ENCODE peak calls at places on chromosome 3, in nine cellular contexts. Q is B cell; T is omental fat pad; U is neural crest cell; P is right lobe of liver; X is HFFc6; B is lung; M is CD4-positive, alpha-beta T cell; C is progenitor cell of endocrine pancreas. R is an unnamed sample.
A peak's percentile ranks its signal among the peaks of the same experiment; 100 is the strongest.

GRCh38 chr3:32583708-32584107 is 13.1 kb upstream of the DYNC1LI1 start:
- DNase-seq in Q (no peak), T (no peak), U (no peak), P (no peak), X (peak; percentile 88), B (no peak), M (no peak), C (no peak), R (no peak)

GRCh38 chr3:51620543-51620942 is 50.5 kb upstream of the TEX264 start:
- DNase-seq in Q (no peak), T (no peak), U (no peak), P (no peak), X (no peak), B (no peak), M (no peak), C (no peak), R (no peak)

GRCh38 chr3:37985637-37986320 is 4.8 kb upstream of the VILL start:
- DNase-seq in Q (no peak), T (no peak), U (no peak), P (no peak), X (no peak), B (no peak), M (no peak), C (no peak), R (no peak)

GRCh38 chr3:112498916-112499315 is 356 bp downstream of the BTLA start:
- DNase-seq in Q (peak; percentile 53), T (no peak), U (no peak), P (no peak), X (no peak), B (no peak), M (no peak), C (no peak), R (no peak)

GRCh38 chr3:72907131-72907697 is 19.4 kb downstream of the GXYLT2 start:
- DNase-seq in Q (no peak), T (no peak), U (no peak), P (no peak), X (peak; percentile 35), B (peak; percentile 38), M (no peak), C (no peak), R (no peak)

GRCh38 chr3:65953881-65954733 is 84.6 kb downstream of the MAGI1 start:
- DNase-seq in Q (no peak), T (no peak), U (no peak), P (peak; percentile 84), X (no peak), B (peak; percentile 57), M (no peak), C (peak; percentile 11), R (no peak)

GRCh38 chr3:79006077-79006476 is 761.7 kb downstream of the ROBO1 start:
- DNase-seq in Q (no peak), T (no peak), U (no peak), P (no peak), X (no peak), B (no peak), M (no peak), C (no peak), R (no peak)

GRCh38 chr3:130839815-130840214 is 54.1 kb upstream of the ATP2C1 start:
- DNase-seq in Q (no peak), T (no peak), U (no peak), P (no peak), X (no peak), B (no peak), M (no peak), C (no peak), R (no peak)

GRCh38 chr3:142279965-142280590 is 54.7 kb upstream of the GK5 start:
- DNase-seq in Q (peak; percentile 60), T (no peak), U (peak; percentile 34), P (no peak), X (peak; percentile 65), B (peak; percentile 48), M (no peak), C (no peak), R (peak; percentile 41)

GRCh38 chr3:160796813-160797164 is 40.8 kb downstream of the PPM1L start:
- DNase-seq in Q (no peak), T (no peak), U (no peak), P (no peak), X (no peak), B (no peak), M (no peak), C (no peak), R (no peak)

GRCh38 chr3:14305321-14305720 is 97.1 kb upstream of the SLC6A6 start:
- DNase-seq in Q (no peak), T (no peak), U (no peak), P (no peak), X (no peak), B (no peak), M (no peak), C (no peak), R (no peak)

GRCh38 chr3:66241466-66241865 is 20.7 kb downstream of the SLC25A26 start:
- DNase-seq in Q (no peak), T (no peak), U (no peak), P (no peak), X (no peak), B (no peak), M (no peak), C (no peak), R (no peak)

DNA sequence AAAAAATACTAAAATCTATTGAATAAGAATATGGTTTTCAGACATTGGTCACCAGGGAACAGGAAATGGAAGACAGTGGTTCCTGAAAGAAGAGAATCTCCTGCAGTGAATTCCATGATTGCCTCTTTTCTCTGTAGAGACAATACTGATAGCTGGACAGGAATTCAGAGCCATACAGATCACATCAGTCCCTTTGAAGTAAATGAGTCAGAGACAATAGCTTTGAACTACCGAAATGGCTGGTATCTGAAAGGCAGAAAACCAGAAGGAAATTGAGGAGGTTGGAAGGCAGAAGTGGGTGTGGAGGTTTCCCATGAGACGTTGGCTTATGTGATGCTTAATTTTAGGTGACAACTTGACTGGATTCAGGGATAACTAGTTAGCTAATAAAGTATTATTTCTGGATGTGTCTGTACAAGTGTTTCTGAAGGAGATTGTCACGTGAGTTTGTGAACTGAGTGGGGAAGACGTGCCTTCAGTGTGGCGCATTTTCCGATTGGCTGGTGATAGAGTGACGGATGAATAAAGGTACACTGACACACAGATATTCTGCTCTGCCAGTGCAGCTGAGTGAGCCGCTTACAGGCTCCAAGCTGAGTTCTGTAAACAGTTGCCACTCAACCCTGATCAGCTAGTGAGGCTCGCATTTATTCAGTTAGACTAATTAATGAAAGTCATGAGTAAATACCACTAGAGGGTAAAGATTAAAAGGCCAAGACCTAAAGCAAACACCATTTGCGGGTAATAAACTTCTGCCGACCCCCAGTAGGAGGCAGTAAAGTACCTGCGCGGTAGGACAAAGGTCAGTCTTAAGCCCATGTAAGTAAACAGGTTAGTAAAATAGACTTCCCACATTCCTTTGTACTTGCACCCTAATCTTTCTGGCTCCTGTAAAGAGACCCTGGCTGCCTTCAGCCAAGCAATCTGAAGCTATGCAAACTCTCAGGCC is 1298.6 kb downstream of the SI start:
- DNase-seq in Q (no peak), T (no peak), U (no peak), P (no peak), X (no peak), B (no peak), M (no peak), C (no peak), R (no peak)
- TF ChIP-seq CTCF in Q (no peak), T (no peak), U (no peak), P (no peak), X (no peak), B (no peak), M (no peak), C (peak; percentile 65), R (no peak)

DNA sequence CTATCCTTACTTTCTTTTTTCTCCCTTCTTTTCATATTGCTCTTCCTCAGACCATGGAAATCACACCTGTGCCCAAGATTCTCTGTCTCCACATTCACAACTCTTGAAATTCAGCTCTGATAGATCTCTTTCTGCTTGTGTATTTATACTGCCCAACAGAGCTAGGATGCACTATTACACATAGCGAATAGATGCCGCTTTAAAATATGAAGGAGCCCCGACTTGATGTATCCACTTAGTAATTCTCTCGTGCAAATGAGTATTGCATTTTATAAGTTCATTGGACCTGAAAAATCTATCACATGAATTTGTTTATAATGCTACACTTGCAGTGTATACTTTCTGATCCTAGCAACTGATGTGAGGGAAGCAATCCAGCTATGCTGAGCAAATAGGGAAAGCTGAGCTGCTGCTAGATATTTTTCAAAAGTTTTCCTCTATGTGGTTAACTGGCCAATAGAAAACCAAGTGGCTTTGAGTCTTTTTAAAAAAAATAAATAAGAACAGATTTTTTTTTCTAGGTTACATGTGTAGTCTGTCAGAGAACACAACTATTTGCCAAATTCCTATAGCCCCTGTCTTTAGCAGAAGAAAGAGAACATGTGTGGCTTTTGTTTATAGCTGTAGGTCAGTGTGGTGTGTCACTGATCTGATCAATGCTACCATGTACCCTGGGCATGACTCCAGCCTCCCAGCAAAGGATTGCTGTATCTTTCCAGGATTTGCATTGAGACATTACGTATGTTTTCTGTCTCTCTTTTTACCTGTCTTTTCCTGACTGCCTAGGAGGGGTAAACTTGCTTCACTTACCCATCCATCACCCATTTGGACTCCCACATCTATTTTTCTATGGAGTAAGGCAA is 64.2 kb upstream of the LEKR1 start:
- DNase-seq in Q (no peak), T (no peak), U (no peak), P (no peak), X (no peak), B (no peak), M (no peak), C (no peak), R (no peak)
- TF ChIP-seq CTCF in Q (no peak), T (no peak), U (no peak), P (no peak), X (peak; percentile 11), B (no peak), M (no peak), C (no peak), R (no peak)

DNA sequence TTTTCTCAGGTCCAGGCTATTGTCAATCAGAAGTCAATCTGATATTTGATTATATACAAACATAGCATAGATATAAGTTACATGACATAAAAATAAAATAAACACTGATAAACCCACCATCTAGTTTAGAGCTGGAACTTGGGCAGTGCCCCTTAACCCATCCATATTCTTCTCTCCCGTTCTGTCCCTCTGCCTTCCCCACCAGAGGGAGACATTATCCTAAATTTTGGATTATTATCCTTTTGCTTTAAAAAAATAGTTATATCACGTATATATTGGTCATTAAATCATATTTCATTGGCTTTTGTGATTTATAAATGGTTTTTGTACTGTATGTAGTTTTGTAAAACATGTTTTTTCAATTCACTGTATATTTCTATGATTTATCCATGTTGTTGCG is 107.9 kb downstream of the GMPS start:
- DNase-seq in Q (no peak), T (no peak), U (no peak), P (no peak), X (no peak), B (no peak), M (no peak), C (no peak), R (no peak)
- TF ChIP-seq CTCF in Q (no peak), T (no peak), U (peak; percentile 49), P (no peak), X (peak; percentile 72), B (no peak), M (no peak), C (peak; percentile 40), R (no peak)

DNA sequence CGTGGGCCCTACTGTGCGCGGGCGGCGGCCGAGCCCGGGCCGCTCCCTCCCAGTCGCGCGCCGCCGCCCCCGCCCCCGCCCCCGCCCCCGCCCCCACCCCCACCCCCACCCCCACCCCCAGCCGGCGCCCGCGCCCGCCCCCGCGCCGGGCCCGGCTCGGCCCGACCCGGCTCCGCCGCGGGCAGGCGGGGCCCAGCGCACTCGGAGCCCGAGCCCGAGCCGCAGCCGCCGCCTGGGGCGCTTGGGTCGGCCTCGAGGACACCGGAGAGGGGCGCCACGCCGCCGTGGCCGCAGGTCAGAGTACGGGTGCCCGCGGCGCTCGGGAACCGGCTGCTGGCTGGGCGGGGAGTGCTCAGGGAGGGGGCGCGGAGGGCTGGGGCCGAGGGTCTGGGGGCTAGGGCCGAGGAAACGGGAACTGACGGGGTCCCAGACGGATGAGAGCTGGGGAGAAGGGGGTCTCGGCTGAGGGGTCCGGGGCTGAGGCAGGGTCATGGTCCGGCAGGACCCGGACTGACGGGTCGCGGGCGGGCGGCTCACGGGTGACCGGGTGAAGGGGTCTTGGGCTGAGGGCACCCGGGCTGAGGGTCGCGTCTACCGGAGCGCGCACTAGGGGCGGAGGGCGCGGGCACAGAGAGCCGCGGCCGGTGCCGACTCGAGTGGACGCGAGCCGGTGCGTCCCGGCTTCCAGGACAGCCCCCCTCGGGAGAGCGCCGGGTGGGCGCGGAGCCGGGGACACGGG is 974 bp upstream of the PPARG start:
- DNase-seq in Q (peak; percentile 5), T (no peak), U (peak; percentile 23), P (peak; percentile 74), X (no peak), B (no peak), M (no peak), C (peak; percentile 36), R (peak; percentile 54)
- TF ChIP-seq CTCF in Q (no peak), T (no peak), U (no peak), P (no peak), X (no peak), B (no peak), M (no peak), C (peak; percentile 5), R (no peak)